ENCODE peak calls at places on chromosomes 3 and 15, in five cellular contexts. T, W, G, O and I are unnamed samples. For H3K4me1, the result is how much of the 10 kb centered on the place peaks cover.

GRCh38 chr3:142886938-142887337 is 1.9 kb downstream of the PCOLCE2 start:
- DNase-seq in T (no peak), W (no peak), G (no peak), O (peak), I (no peak)

GRCh38 chr3:177057768-177058167 is 139.5 kb downstream of the TBL1XR1 start:
- DNase-seq in T (no peak), W (no peak), G (no peak), O (peak), I (no peak)

GRCh38 chr3:22979581-22979980 is 223.5 kb upstream of the UBE2E2 start:
- DNase-seq in T (no peak), W (no peak), G (no peak), O (no peak), I (no peak)

GRCh38 chr3:115975353-115975752 is 352.0 kb downstream of the GAP43 start:
- DNase-seq in T (no peak), W (no peak), G (no peak), O (peak), I (no peak)

GRCh38 chr15:25182736-25183445 is 228.1 kb downstream of the SNRPN start:
- DNase-seq in T (no peak), W (no peak), G (peak), O (no peak), I (peak)

GRCh38 chr3:77825045-77825827 is 785.3 kb downstream of the ROBO2 start:
- DNase-seq in T (no peak), W (peak), G (no peak), O (peak), I (no peak)

GRCh38 chr3:57998366-57999283 is 9.6 kb upstream of the FLNB start:
- DNase-seq in T (no peak), W (no peak), G (peak), O (peak), I (peak)

GRCh38 chr3:73314182-73314951 is 252.9 kb downstream of the EBLN2 start:
- DNase-seq in T (no peak), W (no peak), G (no peak), O (no peak), I (no peak)

GRCh38 chr3:68988740-68989139 is 24.7 kb downstream of the EOGT start:
- DNase-seq in T (no peak), W (no peak), G (no peak), O (peak), I (no peak)

GRCh38 chr15:80777137-80777536 is 2.0 kb upstream of the CEMIP start:
- DNase-seq in T (peak), W (no peak), G (no peak), O (peak), I (peak)

GRCh38 chr3:170751894-170752283 is 118.1 kb downstream of the RPL22L1 start:
- DNase-seq in T (no peak), W (no peak), G (no peak), O (peak), I (no peak)

GRCh38 chr3:197022405-197023231 is 7.0 kb downstream of the MELTF start:
- DNase-seq in T (no peak), W (peak), G (no peak), O (no peak), I (peak)

GRCh38 chr3:68972358-68972979 is 40.1 kb upstream of the TAFA4 start:
- DNase-seq in T (no peak), W (no peak), G (peak), O (peak), I (no peak)

GRCh38 chr3:179640469-179640868 is 12.4 kb upstream of the USP13 start:
- DNase-seq in T (no peak), W (no peak), G (no peak), O (no peak), I (no peak)

GRCh38 chr15:31489281-31489680 is 162.6 kb downstream of the KLF13 start:
- DNase-seq in T (no peak), W (no peak), G (no peak), O (no peak), I (no peak)

GRCh38 chr15:100114100-100114499 is 227.7 kb downstream of the ADAMTS17 start:
- DNase-seq in T (peak), W (no peak), G (peak), O (peak), I (no peak)

GRCh38 chr3:182683335-182684257 is 109.7 kb upstream of the ATP11B start:
- DNase-seq in T (peak), W (no peak), G (peak), O (peak), I (peak)

GRCh38 chr15:73296621-73297353 is 72.0 kb downstream of the HCN4 start:
- DNase-seq in T (no peak), W (no peak), G (no peak), O (no peak), I (no peak)

GRCh38 chr15:89114974-89115373 is 26.7 kb downstream of the ABHD2 start:
- DNase-seq in T (peak), W (no peak), G (peak), O (peak), I (no peak)

GRCh38 chr3:107838196-107838595 is 252.6 kb downstream of the CD47 start:
- DNase-seq in T (no peak), W (no peak), G (no peak), O (no peak), I (no peak)

GRCh38 chr15:59736181-59736580 is 47.1 kb upstream of the BNIP2 start:
- DNase-seq in T (no peak), W (no peak), G (no peak), O (no peak), I (no peak)

DNA sequence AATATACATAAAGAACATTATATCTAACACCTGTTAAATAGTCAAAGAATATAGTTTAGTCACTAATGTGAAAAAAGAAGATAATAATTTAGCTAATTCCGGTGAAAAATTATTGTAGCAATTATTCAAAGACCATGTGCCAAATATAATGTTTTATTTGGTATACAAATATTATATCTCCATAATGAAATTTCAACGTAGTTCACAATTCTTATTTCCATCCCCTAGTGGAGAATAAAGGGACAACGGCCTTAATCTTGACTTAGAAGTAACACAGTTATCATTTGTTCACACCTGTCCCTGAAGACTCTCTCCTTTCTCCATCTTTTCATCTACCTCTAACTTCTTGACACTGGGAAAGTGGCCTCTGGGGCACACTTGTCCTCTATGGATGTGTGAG is 213.4 kb downstream of the ERC2 start:
- DNase-seq in T (no peak), W (no peak), G (no peak), O (no peak), I (no peak)
- TF ChIP-seq CTCF in T (no peak), W (no peak), G (peak), O (peak), I (no peak)

GRCh38 chr3:96646596-96646995 is 167.8 kb upstream of the EPHA6 start:
- DNase-seq in T (no peak), W (no peak), G (no peak), O (no peak), I (no peak)
- H3K4me1 ChIP-seq in T (under half), W (under half), G (under half), O (under half), I (under half)

DNA sequence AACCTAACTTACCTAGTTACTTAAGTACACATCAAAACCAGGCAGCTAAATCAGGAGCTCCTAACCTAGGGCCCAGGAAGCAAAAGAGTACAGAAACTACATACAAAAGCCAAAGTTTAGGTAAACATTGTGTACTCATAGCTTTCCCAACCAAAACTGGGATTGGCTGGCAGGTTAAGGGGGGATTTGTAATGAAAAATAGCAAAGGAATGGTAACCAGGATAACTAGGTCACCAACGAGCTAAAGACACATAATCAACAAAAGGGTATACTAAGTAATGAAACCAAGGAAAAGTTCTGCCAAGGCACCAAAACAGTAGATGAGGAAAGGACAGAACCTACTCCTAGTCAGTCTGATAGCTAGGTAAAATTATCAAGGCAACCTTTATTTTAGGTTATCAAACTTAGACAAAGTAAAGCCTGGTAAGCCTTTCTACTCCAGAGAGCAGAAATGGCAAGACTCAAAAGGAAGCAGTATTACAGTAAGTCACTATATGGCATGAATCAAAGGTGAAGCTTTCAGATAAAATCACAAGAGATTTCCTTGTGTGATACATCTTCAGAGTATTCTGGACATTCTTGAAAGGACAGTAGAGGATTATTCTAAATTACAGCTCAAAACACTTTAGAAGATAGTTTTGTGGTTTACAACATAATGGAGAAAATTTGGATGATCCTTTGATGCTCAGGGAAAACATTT is 10.2 kb downstream of the TRA2B start:
- DNase-seq in T (no peak), W (no peak), G (no peak), O (no peak), I (no peak)
- TF ChIP-seq POLR2A in T (no peak), W (no peak), G (no peak), O (no peak), I (no peak)

GRCh38 chr15:69578252-69578651 is 125.6 kb downstream of the RPLP1 start:
- DNase-seq in T (no peak), W (no peak), G (peak), O (no peak), I (no peak)

GRCh38 chr15:69577397-69577796 is 124.8 kb downstream of the RPLP1 start:
- DNase-seq in T (no peak), W (no peak), G (no peak), O (no peak), I (no peak)

GRCh38 chr15:69576035-69576526 is 123.5 kb downstream of the RPLP1 start:
- DNase-seq in T (peak), W (no peak), G (peak), O (no peak), I (peak)

GRCh38 chr15:69575387-69575786 is 122.8 kb downstream of the RPLP1 start:
- DNase-seq in T (no peak), W (no peak), G (no peak), O (no peak), I (no peak)

GRCh38 chr15:69576948-69577351 is 124.3 kb downstream of the RPLP1 start:
- DNase-seq in T (no peak), W (no peak), G (peak), O (no peak), I (no peak)
- TF ChIP-seq CTCF in T (no peak), W (no peak), G (no peak), O (no peak), I (no peak)

GRCh38 chr3:152331975-152332374 is 63.2 kb downstream of the MBNL1 start:
- DNase-seq in T (no peak), W (no peak), G (no peak), O (peak), I (no peak)
- H3K4me1 ChIP-seq in T (under half), W (half or more), G (under half), O (under half), I (under half)

DNA sequence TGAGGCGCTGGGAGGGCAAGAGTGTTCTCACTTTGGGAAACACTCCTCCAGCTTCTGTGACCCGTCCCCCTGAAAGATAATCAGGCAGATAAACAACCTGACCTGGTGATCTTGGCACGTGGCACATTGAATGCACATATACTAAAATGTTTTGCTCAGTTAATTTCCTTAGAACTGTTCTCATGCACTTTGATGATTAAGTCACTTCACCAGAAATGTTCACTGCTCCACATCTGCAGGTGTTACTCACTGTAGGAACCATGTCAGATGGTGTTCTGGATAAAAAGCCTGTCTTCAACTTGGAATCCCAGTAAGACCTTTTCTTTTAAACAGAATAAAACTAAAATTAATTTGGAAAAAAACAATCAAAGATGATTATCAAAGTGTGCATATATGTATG is 24.6 kb upstream of the NIPA2 start:
- DNase-seq in T (no peak), W (no peak), G (no peak), O (no peak), I (no peak)
- TF ChIP-seq POLR2A in T (no peak), W (no peak), G (no peak), O (no peak), I (no peak)

DNA sequence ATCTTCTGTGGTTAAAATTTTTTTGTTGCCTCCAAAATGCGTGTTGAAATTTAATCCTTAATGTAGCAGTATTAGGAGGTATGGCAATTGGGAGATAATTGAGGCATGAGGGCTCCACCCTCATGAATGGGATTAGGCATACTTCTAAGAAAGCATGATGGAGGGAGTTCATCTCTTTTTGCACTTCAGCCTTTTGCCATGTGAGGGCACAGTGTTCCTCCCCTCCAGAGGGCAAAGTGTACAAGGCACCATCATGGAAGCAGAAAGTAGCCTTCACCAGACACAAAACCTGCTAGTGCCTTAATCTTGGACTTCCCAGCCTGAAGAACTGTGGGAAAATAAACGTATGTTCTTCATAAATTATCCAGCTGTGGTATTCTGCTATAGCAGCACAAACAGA is 429.5 kb downstream of the ZIC1 start:
- DNase-seq in T (no peak), W (no peak), G (no peak), O (peak), I (no peak)
- TF ChIP-seq CTCF in T (no peak), W (no peak), G (no peak), O (peak), I (peak)

DNA sequence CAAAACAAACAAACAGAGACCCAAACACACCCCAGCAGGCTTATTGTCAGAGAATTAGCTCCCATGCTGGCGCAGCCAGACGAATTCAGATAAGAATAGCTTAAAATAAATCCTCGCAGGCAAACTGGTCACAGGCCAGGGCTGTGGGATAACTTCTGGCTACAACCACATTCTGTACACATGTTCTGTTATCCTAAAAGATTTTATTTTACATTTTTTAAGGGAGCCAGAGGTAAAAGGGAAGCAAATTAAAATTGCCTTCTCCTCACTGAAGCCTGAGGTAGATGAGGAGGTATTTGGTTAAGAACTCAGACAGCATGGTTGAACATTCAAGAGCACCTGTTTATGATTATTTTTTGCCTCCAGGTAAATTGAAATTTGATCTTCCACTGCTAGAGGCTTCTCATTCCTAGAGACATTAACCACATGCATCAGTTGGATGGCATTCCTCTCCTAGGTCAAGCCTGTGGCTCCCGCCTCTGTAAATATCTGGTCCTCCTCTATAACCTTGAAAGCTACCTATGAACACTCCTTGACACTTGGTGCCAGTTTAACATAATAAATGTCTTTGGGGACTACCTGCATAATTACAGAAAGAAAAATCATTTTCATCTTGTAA is 190.3 kb downstream of the SATB1 start:
- DNase-seq in T (no peak), W (no peak), G (peak), O (no peak), I (no peak)
- H3K4me1 ChIP-seq in T (under half), W (under half), G (under half), O (under half), I (under half)